ENCODE peak calls at places on chromosomes 3 and 15, in eight cellular contexts. T is PC-3; E is astrocyte; F is Right ventricle myocardium superior; U is nephron progenitor cell; H is fibroblast of mammary gland; X is stimulated activated CD4-positive, alpha-beta T cell treated with anti-CD3 and anti-CD28 coated beads, Interleukin-15, amount 100 ng/mL, for 48 hours; O is kidney glomerular epithelial cell. N is an unnamed sample.

GRCh38 chr3:16299746-16300145 is 34.7 kb downstream of the OXNAD1 start:
- DNase-seq in T (no peak), F (no peak), E (no peak), X (no peak), U (no peak), O (no peak), H (no peak), N (no peak)

GRCh38 chr3:157082305-157082981 is 77.5 kb downstream of the CCNL1 start:
- DNase-seq in X (no peak), T (peak), F (no peak), U (no peak), E (peak), O (no peak), H (peak), N (peak)

GRCh38 chr3:153599685-153600084 is 437.7 kb downstream of the RAP2B start:
- DNase-seq in U (no peak), E (peak), F (peak), O (peak), H (peak), X (no peak), T (peak), N (no peak)

GRCh38 chr15:51311510-51311909 is 26.9 kb downstream of the CYP19A1 start:
- DNase-seq in T (no peak), X (no peak), O (no peak), F (no peak), U (no peak), H (peak), E (no peak), N (no peak)

GRCh38 chr3:30188713-30189112 is 417.7 kb upstream of the TGFBR2 start:
- DNase-seq in U (no peak), O (no peak), F (peak), H (peak), E (peak), X (no peak), T (peak), N (no peak)

GRCh38 chr3:18372786-18373405 is 52.2 kb downstream of the SATB1 start:
- DNase-seq in F (no peak), O (no peak), H (no peak), X (no peak), E (no peak), U (no peak), T (no peak), N (no peak)

GRCh38 chr3:72004749-72005292 is 219.9 kb upstream of the PROK2 start:
- DNase-seq in H (peak), O (peak), X (no peak), T (no peak), E (peak), U (no peak), F (no peak), N (no peak)

GRCh38 chr15:28112101-28112760 is 13.1 kb upstream of the OCA2 start:
- DNase-seq in U (no peak), O (no peak), E (no peak), T (no peak), H (no peak), X (no peak), F (no peak), N (no peak)

GRCh38 chr15:40936709-40937666 is 7.8 kb downstream of the DLL4 start:
- DNase-seq in X (no peak), U (no peak), O (peak), E (peak), H (peak), F (no peak), T (no peak), N (no peak)

GRCh38 chr15:73926191-73927002 is at the start of gene LOXL1:
- DNase-seq in O (peak), H (peak), T (peak), E (peak), U (peak), X (no peak), F (peak), N (no peak)

GRCh38 chr3:49805367-49805782 is 2.3 kb downstream of the INKA1 start:
- DNase-seq in F (peak), X (no peak), T (peak), U (no peak), H (peak), E (no peak), O (no peak), N (peak)

GRCh38 chr15:92897620-92898019 is 2.5 kb upstream of the CHD2 start:
- DNase-seq in U (no peak), O (no peak), H (no peak), E (no peak), T (no peak), X (no peak), F (no peak), N (no peak)

GRCh38 chr3:30597769-30598134 is 8.6 kb upstream of the TGFBR2 start:
- DNase-seq in H (no peak), U (no peak), E (no peak), F (no peak), O (no peak), X (no peak), T (no peak), N (no peak)

GRCh38 chr3:15266510-15267376 is 60.7 kb downstream of the CAPN7 start:
- DNase-seq in U (no peak), X (no peak), F (no peak), H (no peak), E (no peak), T (no peak), O (no peak), N (no peak)

GRCh38 chr3:182121424-182121823 is 409.7 kb downstream of the SOX2 start:
- DNase-seq in F (no peak), O (no peak), T (no peak), H (no peak), U (no peak), E (no peak), X (no peak), N (peak)

GRCh38 chr3:39125837-39126500 is 18.5 kb downstream of the TTC21A start:
- DNase-seq in E (no peak), X (no peak), U (no peak), F (no peak), H (no peak), O (no peak), T (peak), N (no peak)

GRCh38 chr3:122691195-122691594 is 10.6 kb downstream of the PARP14 start:
- DNase-seq in U (no peak), T (peak), F (no peak), H (peak), O (peak), E (peak), X (no peak), N (no peak)

GRCh38 chr15:81314378-81314777 is 9.6 kb downstream of the STARD5 start:
- DNase-seq in T (no peak), O (no peak), U (no peak), F (no peak), H (no peak), X (no peak), E (no peak), N (no peak)

GRCh38 chr3:104614564-104614963 is 752.1 kb upstream of the ALCAM start:
- DNase-seq in H (no peak), F (no peak), E (no peak), U (no peak), X (no peak), O (no peak), T (no peak), N (no peak)

GRCh38 chr3:56887402-56888025 is 85.8 kb upstream of the ARHGEF3 start:
- DNase-seq in H (no peak), F (no peak), X (peak), U (no peak), E (no peak), O (no peak), T (no peak), N (no peak)

GRCh38 chr3:187684880-187685279 is 14.7 kb upstream of the SST start:
- DNase-seq in F (no peak), X (no peak), O (peak), U (no peak), T (peak), H (peak), E (peak), N (no peak)

GRCh38 chr3:177567833-177568232 is 370.6 kb upstream of the TBL1XR1 start:
- DNase-seq in X (no peak), H (peak), U (no peak), T (peak), O (peak), F (no peak), E (no peak), N (no peak)

GRCh38 chr3:10602769-10603768 is 97.7 kb upstream of the ATP2B2 start:
- DNase-seq in O (no peak), E (no peak), U (no peak), F (no peak), T (no peak), X (peak), H (no peak), N (no peak)

GRCh38 chr3:17602126-17602525 is 140.3 kb downstream of the TBC1D5 start:
- DNase-seq in X (no peak), H (peak), E (peak), T (peak), F (no peak), O (peak), U (no peak), N (no peak)

GRCh38 chr3:30502051-30502741 is 104.2 kb upstream of the TGFBR2 start:
- DNase-seq in O (no peak), T (peak), H (peak), E (no peak), X (no peak), U (no peak), F (no peak), N (no peak)

GRCh38 chr3:183825380-183826161 is at the start of gene MAP6D1:
- DNase-seq in U (peak), E (peak), T (peak), X (no peak), F (peak), H (peak), O (peak), N (peak)

GRCh38 chr15:41558400-41559238 is at the start of gene TYRO3:
- DNase-seq in T (peak), O (no peak), U (peak), E (no peak), X (peak), F (peak), H (no peak), N (peak)